ENCODE peak calls at places on chromosome 4, in six cellular contexts. N is IMR-90, Z is ovary, X is sigmoid colon, T is HepG2, O is uterus. H is an unnamed sample.
A peak's percentile ranks its signal among the peaks of the same experiment; 100 is the strongest.

GRCh38 chr4:1359161-1359535 is 12.1 kb downstream of the UVSSA start:
- DNase-seq in N (no peak), Z (no peak), X (no peak), T (no peak), O (no peak), H (no peak)

GRCh38 chr4:53645108-53645507 is 53.8 kb upstream of the LNX1 start:
- DNase-seq in N (no peak), Z (no peak), X (no peak), T (no peak), O (no peak), H (no peak)

GRCh38 chr4:124178449-124179021 is 534.0 kb downstream of the ANKRD50 start:
- DNase-seq in N (peak; percentile 58), Z (no peak), X (no peak), T (no peak), O (no peak), H (no peak)

GRCh38 chr4:142703694-142704309 is 142.3 kb downstream of the INPP4B start:
- DNase-seq in N (no peak), Z (no peak), X (no peak), T (no peak), O (no peak), H (no peak)

GRCh38 chr4:182715548-182715947 is 201.6 kb downstream of the DCTD start:
- DNase-seq in N (no peak), Z (no peak), X (no peak), T (no peak), O (no peak), H (no peak)

GRCh38 chr4:98514930-98515809 is 143.2 kb downstream of the TSPAN5 start:
- DNase-seq in N (peak; percentile 54), Z (no peak), X (no peak), T (no peak), O (no peak), H (no peak)

GRCh38 chr4:41631538-41631937 is 93.6 kb downstream of the LIMCH1 start:
- DNase-seq in N (no peak), Z (no peak), X (no peak), T (no peak), O (no peak), H (no peak)

GRCh38 chr4:85603437-85604336 is 128.7 kb downstream of the ARHGAP24 start:
- DNase-seq in N (no peak), Z (no peak), X (no peak), T (no peak), O (no peak), H (no peak)

GRCh38 chr4:99921174-99921573 is 25.2 kb downstream of the DNAJB14 start:
- DNase-seq in N (no peak), Z (no peak), X (no peak), T (no peak), O (no peak), H (no peak)

GRCh38 chr4:77960367-77960766 is 96.8 kb upstream of the FRAS1 start:
- DNase-seq in N (no peak), Z (no peak), X (no peak), T (no peak), O (no peak), H (no peak)

GRCh38 chr4:1767770-1768366 is 25.2 kb upstream of the FGFR3 start:
- DNase-seq in N (peak; percentile 8), Z (no peak), X (no peak), T (peak; percentile 76), O (no peak), H (no peak)

GRCh38 chr4:99473131-99473530 is 37.7 kb upstream of the C4orf17 start:
- DNase-seq in N (peak; percentile 11), Z (no peak), X (no peak), T (no peak), O (no peak), H (no peak)

GRCh38 chr4:99087887-99088484 is 602 bp downstream of the ADH5 start:
- DNase-seq in N (peak; percentile 79), Z (peak; percentile 73), X (peak; percentile 95), T (peak; percentile 48), O (peak; percentile 89), H (peak; percentile 95)

GRCh38 chr4:102692474-102692873 is 68.3 kb downstream of the MANBA start:
- DNase-seq in N (no peak), Z (no peak), X (no peak), T (no peak), O (no peak), H (no peak)

GRCh38 chr4:41693629-41694028 is 54.9 kb downstream of the PHOX2B start:
- DNase-seq in N (peak; percentile 56), Z (no peak), X (no peak), T (peak; percentile 16), O (no peak), H (no peak)

DNA sequence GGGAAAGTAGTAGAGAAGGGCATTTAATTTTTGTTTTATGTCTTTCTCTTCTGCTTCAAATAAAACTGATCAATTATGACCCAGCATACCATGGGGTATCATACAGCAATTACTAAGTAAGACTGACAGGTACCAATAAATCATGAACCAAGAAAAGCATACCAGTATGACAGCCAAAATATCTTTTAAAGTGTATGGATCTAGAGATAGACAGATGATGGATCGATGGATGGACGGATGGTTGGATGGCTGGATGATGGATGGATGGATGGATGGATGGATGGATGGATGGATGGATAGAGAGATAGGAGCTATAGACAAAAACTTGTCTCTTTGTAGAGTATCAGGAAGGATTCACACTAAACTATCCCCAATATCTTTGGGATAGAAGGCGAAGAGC is 1.4 kb downstream of the DDX60L start:
- DNase-seq in N (no peak), Z (no peak), X (no peak), T (no peak), O (no peak), H (no peak)
- TF ChIP-seq POLR2A in N (no peak), Z (no peak), X (no peak), T (no peak), O (no peak), H (no peak)

DNA sequence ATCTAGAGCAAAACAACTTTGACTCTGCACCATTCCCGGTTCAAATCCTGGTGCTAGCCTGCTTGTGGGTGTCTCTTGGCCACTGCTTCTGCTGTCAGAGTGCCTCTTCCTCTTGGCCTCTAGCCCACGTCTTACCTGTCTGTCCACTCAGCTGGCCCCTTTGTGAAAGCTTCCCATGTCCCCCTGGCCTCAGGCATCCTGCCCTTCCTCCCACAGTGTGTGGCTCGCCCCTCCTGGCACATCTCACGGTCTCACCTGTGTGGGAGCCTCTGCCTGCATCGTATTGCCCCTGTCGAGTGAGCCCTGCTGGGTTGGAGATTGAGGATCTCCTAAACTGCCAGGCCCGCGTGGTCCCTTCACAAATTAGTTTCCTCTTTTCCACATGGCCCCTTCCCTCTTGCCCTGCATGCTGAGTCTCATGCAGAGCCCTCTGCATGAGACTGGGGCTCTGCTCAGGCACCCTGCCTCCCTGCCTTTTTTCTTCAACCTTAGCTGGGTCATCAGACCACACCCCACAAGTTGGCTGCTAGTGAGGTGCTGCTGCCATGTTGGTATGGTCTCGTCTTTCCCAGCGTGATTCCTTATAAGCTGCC is 53.7 kb upstream of the TADA2B start:
- DNase-seq in N (no peak), Z (no peak), X (no peak), T (no peak), O (no peak), H (no peak)
- H3K4me3 ChIP-seq in N (no peak overlapping the region), Z (no peak overlapping the region), X (no peak overlapping the region), T (no peak overlapping the region), O (no peak overlapping the region), H (no peak overlapping the region)

GRCh38 chr4:10186228-10187214 is 69.9 kb upstream of the WDR1 start:
- DNase-seq in N (no peak), Z (no peak), X (no peak), T (no peak), O (no peak), H (no peak)

GRCh38 chr4:10183462-10183861 is 66.9 kb upstream of the WDR1 start:
- DNase-seq in N (no peak), Z (no peak), X (no peak), T (no peak), O (no peak), H (no peak)

GRCh38 chr4:10184051-10184450 is 67.5 kb upstream of the WDR1 start:
- DNase-seq in N (peak; percentile 29), Z (no peak), X (no peak), T (no peak), O (no peak), H (no peak)

GRCh38 chr4:10184501-10184938 is 67.9 kb upstream of the WDR1 start:
- DNase-seq in N (no peak), Z (no peak), X (no peak), T (no peak), O (no peak), H (no peak)

GRCh38 chr4:10185518-10186227 is 69.1 kb upstream of the WDR1 start:
- DNase-seq in N (no peak), Z (no peak), X (no peak), T (no peak), O (no peak), H (no peak)
- TF ChIP-seq POLR2A in N (no peak), Z (no peak), X (no peak), T (no peak), O (no peak), H (no peak)

GRCh38 chr4:81984746-81985145 is 389.0 kb downstream of the HNRNPD start:
- DNase-seq in N (no peak), Z (no peak), X (no peak), T (no peak), O (no peak), H (no peak)
- H3K4me3 ChIP-seq in N (no peak overlapping the region), Z (no peak overlapping the region), X (no peak overlapping the region), T (no peak overlapping the region), O (no peak overlapping the region), H (no peak overlapping the region)

DNA sequence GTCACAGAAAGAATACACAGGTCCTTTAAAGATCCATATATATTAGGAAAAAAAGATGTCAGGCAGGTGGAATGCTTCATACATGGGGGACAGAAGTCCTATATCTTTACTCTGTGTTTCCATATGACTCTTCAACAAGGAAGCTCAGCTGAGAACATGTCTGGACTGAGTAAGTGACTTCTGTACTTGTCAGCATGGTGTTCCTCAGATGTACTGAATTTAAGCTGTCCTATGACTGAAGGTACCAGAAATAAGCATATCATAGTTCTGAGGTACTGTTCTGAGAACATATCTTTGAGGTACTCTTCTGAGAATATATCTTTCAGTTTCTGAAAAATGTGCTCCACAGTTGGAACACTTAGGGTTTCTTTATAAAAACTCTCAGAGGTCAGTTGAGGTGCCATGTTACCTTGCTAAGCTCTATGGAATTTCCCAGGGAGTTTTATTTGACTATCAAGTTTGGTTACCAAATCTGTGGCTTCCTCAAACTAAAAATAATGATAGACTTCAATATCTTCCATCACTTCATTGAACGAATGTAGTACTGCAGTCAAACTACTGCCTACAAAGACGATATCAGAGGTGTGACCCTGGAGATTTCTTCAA is 597.2 kb upstream of the GNPDA2 start:
- DNase-seq in N (no peak), Z (no peak), X (no peak), T (no peak), O (no peak), H (no peak)
- TF ChIP-seq POLR2A in N (no peak), Z (no peak), X (no peak), T (no peak), O (no peak), H (no peak)

GRCh38 chr4:30722916-30723270 is 2.7 kb downstream of the PCDH7 start:
- DNase-seq in N (no peak), Z (no peak), X (no peak), T (no peak), O (peak; percentile 19), H (no peak)
- H3K4me3 ChIP-seq in N (peak overlapping the region; percentile 78), Z (peak overlapping the region; percentile 57), X (peak overlapping the region; percentile 88), T (no peak overlapping the region), O (peak overlapping the region; percentile 62), H (no peak overlapping the region)

H was measured in lower leg skin.